ENCODE peak calls at places on chromosomes 6 and 20, in ten cellular contexts. Y is K562, A is prostate gland, B is heart left ventricle, V is breast epithelium, K is A549, E is body of pancreas, T is esophagus muscularis mucosa, W is Peyer's patch, O is GM12878. P is an unnamed sample.

GRCh38 chr6:144379356-144379755 is 94.2 kb downstream of the UTRN start:
- DNase-seq in B (no peak), E (no peak), Y (no peak), W (no peak), A (no peak), K (no peak), T (no peak), O (no peak), V (no peak), P (peak)

GRCh38 chr6:41039060-41039998 is at the start of gene UNC5CL:
- DNase-seq in W (peak), Y (peak), B (no peak), E (peak), K (peak), V (no peak), A (peak), O (no peak), T (no peak), P (peak)

GRCh38 chr6:27138837-27139752 is 108.4 kb upstream of the PRSS16 start:
- DNase-seq in O (peak), E (no peak), T (no peak), Y (peak), A (no peak), W (peak), K (peak), V (no peak), B (peak), P (peak)

GRCh38 chr6:136547336-136547735 is 2.9 kb downstream of the MAP7 start:
- DNase-seq in O (no peak), W (no peak), B (no peak), A (no peak), T (no peak), K (peak), Y (peak), E (no peak), V (no peak), P (peak)

GRCh38 chr6:33616113-33616512 is 5.0 kb upstream of the ITPR3 start:
- DNase-seq in O (no peak), V (no peak), E (no peak), W (no peak), T (no peak), B (no peak), K (no peak), A (no peak), Y (no peak), P (no peak)

GRCh38 chr6:92521553-92521952 is 897.8 kb downstream of the EPHA7 start:
- DNase-seq in W (no peak), T (no peak), K (no peak), O (no peak), B (no peak), A (no peak), Y (no peak), V (no peak), E (no peak), P (no peak)

GRCh38 chr6:101069191-101069795 is 188.2 kb upstream of the ASCC3 start:
- DNase-seq in V (no peak), B (no peak), T (no peak), K (peak), Y (no peak), O (no peak), E (no peak), A (no peak), W (no peak), P (no peak)

GRCh38 chr6:79946242-79946641 is 1.1 kb downstream of the ELOVL4 start:
- DNase-seq in K (peak), A (no peak), W (no peak), E (no peak), O (no peak), B (no peak), T (no peak), V (no peak), Y (no peak), P (peak)

GRCh38 chr6:160933256-160933655 is 58.3 kb upstream of the MAP3K4 start:
- DNase-seq in Y (peak), K (no peak), E (no peak), T (no peak), A (no peak), O (no peak), W (no peak), V (no peak), B (no peak), P (no peak)

GRCh38 chr6:130713144-130713543 is 114.1 kb upstream of the SMLR1 start:
- DNase-seq in O (no peak), W (no peak), Y (no peak), E (no peak), A (no peak), K (no peak), T (no peak), V (no peak), B (no peak), P (no peak)

GRCh38 chr6:43990627-43991619 is 136.3 kb downstream of the MRPL14 start:
- DNase-seq in Y (peak), W (peak), T (no peak), K (peak), V (no peak), O (no peak), B (no peak), A (no peak), E (peak), P (no peak)

GRCh38 chr6:89562114-89562815 is 76.3 kb downstream of the LYRM2 start:
- DNase-seq in V (no peak), K (no peak), A (no peak), B (no peak), W (no peak), Y (no peak), O (no peak), E (no peak), T (no peak), P (no peak)

GRCh38 chr20:47355489-47356219 is 845 bp downstream of the ZMYND8 start:
- DNase-seq in T (no peak), W (no peak), Y (no peak), O (no peak), B (no peak), A (no peak), V (no peak), K (no peak), E (no peak), P (peak)

GRCh38 chr6:67369679-67370078 is 1265.4 kb upstream of the ADGRB3 start:
- DNase-seq in A (no peak), T (no peak), V (no peak), K (no peak), Y (no peak), E (no peak), O (no peak), W (no peak), B (no peak), P (no peak)

GRCh38 chr20:11235058-11235457 is 561.3 kb upstream of the JAG1 start:
- DNase-seq in E (no peak), B (no peak), W (no peak), O (no peak), K (no peak), A (no peak), Y (no peak), T (no peak), V (no peak), P (no peak)

GRCh38 chr6:139288496-139289040 is 3.2 kb downstream of the TXLNB start:
- DNase-seq in K (no peak), W (no peak), B (peak), A (no peak), Y (no peak), E (no peak), T (no peak), O (no peak), V (no peak), P (no peak)

GRCh38 chr6:142783499-142783898 is 161.5 kb downstream of the HIVEP2 start:
- DNase-seq in B (no peak), T (no peak), Y (no peak), E (no peak), K (no peak), W (no peak), A (no peak), O (no peak), V (no peak), P (no peak)

GRCh38 chr6:158008894-158009891 is 27.5 kb downstream of the SYNJ2 start:
- DNase-seq in Y (peak), T (no peak), B (no peak), V (peak), W (no peak), K (no peak), E (peak), A (peak), O (no peak), P (no peak)

GRCh38 chr6:105135056-105135455 is 44.8 kb downstream of the POPDC3 start:
- DNase-seq in T (no peak), O (no peak), Y (peak), A (no peak), B (no peak), K (peak), V (no peak), E (no peak), W (no peak), P (no peak)

GRCh38 chr6:45801471-45802289 is 214.0 kb downstream of the CLIC5 start:
- DNase-seq in O (no peak), V (no peak), A (no peak), W (no peak), Y (no peak), K (no peak), E (no peak), T (no peak), B (no peak), P (no peak)

GRCh38 chr6:169087436-169088046 is 166.1 kb downstream of the THBS2 start:
- DNase-seq in E (no peak), O (no peak), K (no peak), T (peak), B (no peak), W (no peak), V (no peak), A (no peak), Y (no peak), P (no peak)

GRCh38 chr6:158609455-158610155 is 34.9 kb downstream of the DYNLT1 start:
- DNase-seq in A (no peak), Y (no peak), K (no peak), O (no peak), E (no peak), W (no peak), V (no peak), B (no peak), T (no peak), P (no peak)

GRCh38 chr6:95279641-95280040 is 297.7 kb upstream of the MANEA start:
- DNase-seq in W (no peak), V (no peak), Y (no peak), T (no peak), O (no peak), K (no peak), B (no peak), A (no peak), E (no peak), P (no peak)

GRCh38 chr6:16764188-16764950 is 3.1 kb upstream of the ATXN1 start:
- DNase-seq in V (no peak), T (no peak), O (no peak), E (no peak), K (peak), W (no peak), Y (peak), B (no peak), A (no peak), P (peak)

GRCh38 chr6:38871745-38872568 is 156.8 kb downstream of the DNAH8 start:
- DNase-seq in T (no peak), V (peak), E (peak), W (peak), K (peak), A (peak), Y (peak), O (no peak), B (no peak), P (peak)

GRCh38 chr6:35468980-35469710 is 944 bp downstream of the RPL10A start:
- DNase-seq in A (no peak), Y (peak), O (no peak), W (no peak), E (no peak), K (no peak), T (no peak), B (no peak), V (peak), P (peak)

GRCh38 chr6:165568326-165568725 is 94.7 kb downstream of the PDE10A start:
- DNase-seq in V (no peak), K (no peak), T (no peak), B (no peak), A (no peak), E (no peak), Y (no peak), O (no peak), W (no peak), P (no peak)

GRCh38 chr20:31897541-31897940 is 27.1 kb downstream of the TTLL9 start:
- DNase-seq in W (no peak), K (no peak), B (no peak), O (no peak), T (no peak), E (no peak), A (no peak), V (no peak), Y (no peak), P (no peak)

GRCh38 chr6:24228681-24229255 is 102.8 kb downstream of the NRSN1 start:
- DNase-seq in V (no peak), O (no peak), K (peak), Y (peak), T (no peak), B (no peak), W (no peak), E (no peak), A (no peak), P (no peak)

GRCh38 chr6:52994031-52994788 is 874 bp downstream of the GSTA4 start:
- DNase-seq in V (peak), W (peak), A (peak), K (peak), O (no peak), Y (peak), T (no peak), E (no peak), B (no peak), P (peak)

GRCh38 chr20:45320948-45321595 is 13.0 kb upstream of the MATN4 start:
- DNase-seq in E (no peak), A (no peak), W (no peak), K (no peak), V (no peak), B (no peak), Y (no peak), O (peak), T (no peak), P (no peak)

GRCh38 chr20:46461808-46462207 is 51.6 kb downstream of the ZNF334 start:
- DNase-seq in Y (no peak), W (no peak), O (no peak), T (peak), B (no peak), E (no peak), A (no peak), K (no peak), V (no peak), P (no peak)

GRCh38 chr20:48010623-48011022 is 225.3 kb upstream of the SULF2 start:
- DNase-seq in W (no peak), O (no peak), K (no peak), Y (no peak), T (no peak), B (no peak), E (no peak), V (no peak), A (no peak), P (no peak)

GRCh38 chr6:129542705-129543104 is 167.3 kb downstream of the ARHGAP18 start:
- DNase-seq in V (no peak), T (no peak), O (no peak), Y (no peak), E (no peak), A (no peak), B (no peak), W (no peak), K (no peak), P (no peak)
- TF ChIP-seq POLR2A in V (no peak), T (no peak), O (no peak), Y (no peak), E (no peak), A (no peak), B (no peak), W (no peak), K (no peak), P (no peak)

GRCh38 chr20:20212675-20213096 is 155.2 kb upstream of the INSM1 start:
- DNase-seq in A (no peak), V (no peak), E (no peak), T (no peak), W (no peak), Y (no peak), O (no peak), K (no peak), B (no peak), P (no peak)
- TF ChIP-seq POLR2A in A (no peak), V (no peak), E (no peak), T (no peak), W (no peak), Y (no peak), O (no peak), K (no peak), B (no peak), P (no peak)

DNA sequence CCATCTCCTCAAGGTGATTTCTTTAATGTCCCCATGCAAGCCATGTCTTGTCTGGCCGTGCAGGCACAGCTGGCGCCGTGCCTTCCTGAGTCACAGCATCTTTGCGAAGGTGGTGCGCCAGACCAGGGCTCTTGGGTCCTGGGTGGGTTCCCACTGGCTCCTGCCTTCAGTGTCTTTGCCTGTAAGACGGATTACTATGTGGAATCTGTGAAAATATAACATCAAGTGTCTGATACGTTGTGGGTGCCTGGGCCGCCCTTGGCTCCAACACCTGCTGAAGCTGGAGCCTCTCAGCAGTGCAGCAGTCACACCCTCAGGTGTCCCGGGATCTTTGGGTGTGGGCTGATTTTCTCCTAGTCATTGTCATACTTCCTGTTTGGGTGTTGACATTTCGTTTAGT is 3.2 kb downstream of the OSBPL2 start:
- DNase-seq in O (no peak), Y (no peak), K (no peak), W (peak), B (peak), V (peak), A (peak), E (peak), T (no peak), P (no peak)
- TF ChIP-seq POLR2A in O (no peak), Y (no peak), K (no peak), W (peak), B (no peak), V (no peak), A (peak), E (peak), T (no peak), P (no peak)

GRCh38 chr6:31862344-31863235 is at the start of gene NEU1:
- DNase-seq in A (peak), E (peak), Y (peak), V (peak), O (peak), W (peak), T (peak), B (peak), K (peak), P (peak)
- TF ChIP-seq POLR2A in A (peak), E (peak), Y (peak), V (peak), O (peak), W (peak), T (peak), B (peak), K (peak), P (peak)

GRCh38 chr6:12417191-12417590 is 127.0 kb downstream of the EDN1 start:
- DNase-seq in V (no peak), A (no peak), Y (no peak), T (no peak), E (no peak), O (no peak), K (no peak), W (no peak), B (no peak), P (no peak)
- TF ChIP-seq POLR2A in V (no peak), A (no peak), Y (no peak), T (no peak), E (no peak), O (no peak), K (no peak), W (no peak), B (no peak), P (no peak)

DNA sequence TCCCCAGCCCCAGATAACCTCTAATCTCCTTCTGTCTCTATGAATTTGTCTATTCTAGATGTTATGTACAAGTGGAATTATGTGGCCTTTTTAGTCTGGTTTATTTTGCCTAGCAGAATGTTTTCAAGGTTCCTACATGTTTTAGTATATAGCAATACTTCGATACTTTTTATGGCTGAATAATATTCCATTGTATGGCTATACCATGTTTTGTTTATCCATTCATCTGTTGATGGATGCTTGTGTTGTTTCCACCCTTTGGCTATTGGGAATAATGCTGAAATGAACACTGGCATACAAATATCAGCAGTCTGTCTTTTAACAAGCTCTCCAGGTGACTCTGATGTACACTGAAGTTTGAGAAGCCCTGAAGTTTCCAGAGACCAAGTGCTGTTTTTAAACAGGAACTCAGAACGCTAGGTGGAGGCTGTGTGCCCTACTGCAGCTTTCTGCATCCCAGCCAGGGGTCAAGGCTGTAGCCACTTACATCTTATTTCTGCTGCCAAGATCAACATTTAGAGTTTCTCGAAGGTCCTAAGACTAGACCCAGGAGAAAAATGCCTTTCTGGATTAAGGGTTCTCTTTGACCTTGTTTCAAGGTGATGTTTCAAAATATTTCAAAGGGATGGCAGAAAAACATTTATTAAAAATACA is 123.0 kb downstream of the SOBP start:
- DNase-seq in W (no peak), T (no peak), V (no peak), Y (no peak), A (no peak), K (no peak), E (no peak), B (no peak), O (no peak), P (no peak)
- TF ChIP-seq POLR2A in W (no peak), T (no peak), V (no peak), Y (no peak), A (no peak), K (no peak), E (no peak), B (no peak), O (no peak), P (no peak)

GRCh38 chr6:2859325-2859700 is 17.6 kb upstream of the SERPINB1 start:
- DNase-seq in T (no peak), Y (no peak), E (no peak), K (no peak), O (no peak), V (no peak), W (no peak), A (no peak), B (no peak), P (no peak)

GRCh38 chr6:2857185-2857579 is 15.5 kb upstream of the SERPINB1 start:
- DNase-seq in A (no peak), E (no peak), Y (peak), K (no peak), O (no peak), V (no peak), W (peak), B (no peak), T (peak), P (no peak)

GRCh38 chr6:2857580-2858337 is 16.1 kb upstream of the SERPINB1 start:
- DNase-seq in V (no peak), B (peak), E (no peak), W (peak), K (peak), T (peak), O (peak), Y (peak), A (no peak), P (peak)

GRCh38 chr6:2861071-2861821 is 19.6 kb upstream of the SERPINB1 start:
- DNase-seq in T (peak), E (no peak), A (no peak), V (no peak), O (no peak), Y (peak), B (no peak), W (no peak), K (no peak), P (peak)

DNA sequence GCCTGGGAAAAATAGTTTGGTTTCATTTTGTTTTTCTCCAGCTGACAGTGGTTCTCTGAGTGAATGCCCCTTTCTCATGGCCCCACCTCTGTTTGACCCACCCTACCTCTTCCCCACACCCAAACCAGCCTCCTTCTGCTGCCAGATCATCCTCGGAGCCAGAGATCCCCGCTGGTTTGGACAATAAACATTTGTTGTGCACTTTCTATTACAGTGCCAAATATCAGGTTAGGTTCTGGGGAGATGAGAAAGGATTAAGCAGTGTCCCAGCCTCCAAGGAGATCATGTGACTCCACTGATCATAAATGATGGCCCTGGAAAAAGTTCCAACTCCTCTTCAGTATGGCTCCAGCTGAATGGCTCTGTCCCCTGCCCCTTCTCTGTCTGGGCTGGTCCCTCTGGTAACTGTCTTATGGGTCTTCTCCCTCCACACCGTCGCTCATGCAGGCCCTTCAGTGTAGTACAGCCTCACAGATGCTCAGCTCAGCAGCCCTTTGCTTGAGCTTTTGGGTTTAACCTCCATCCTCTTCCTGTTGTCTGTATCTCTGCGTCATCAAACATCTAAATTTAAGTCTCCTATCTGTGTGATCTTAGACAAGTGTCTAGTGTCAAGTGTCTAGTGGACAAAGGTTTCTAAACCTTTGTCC is 17.1 kb upstream of the SERPINB1 start:
- DNase-seq in Y (peak), A (no peak), K (no peak), E (no peak), B (peak), W (peak), T (peak), V (no peak), O (no peak), P (peak)
- TF ChIP-seq POLR2A in Y (no peak), A (no peak), K (no peak), E (no peak), B (no peak), W (no peak), T (no peak), V (no peak), O (peak), P (no peak)

P was measured in erythroblast.